ENCODE peak calls at places on chromosomes 3 and 15, in five cellular contexts. A is K562, T is upper lobe of left lung, F is HepG2, N is GM12878. G is an unnamed sample.

GRCh38 chr3:115279939-115280338 is 132.9 kb upstream of the ZBTB20 start:
- ATAC-seq in A (no peak), T (no peak), F (no peak), N (no peak), G (no peak)

GRCh38 chr3:174132006-174132405 is 727.1 kb upstream of the NAALADL2 start:
- ATAC-seq in A (no peak), T (no peak), F (no peak), N (no peak), G (no peak)

GRCh38 chr3:35651888-35652287 is 12.6 kb downstream of the ARPP21 start:
- ATAC-seq in A (no peak), T (no peak), F (no peak), N (no peak), G (no peak)

GRCh38 chr3:184872200-184872599 is 60.2 kb downstream of the VPS8 start:
- ATAC-seq in A (no peak), T (no peak), F (no peak), N (no peak), G (no peak)

GRCh38 chr3:16917256-16917935 is 32.6 kb downstream of the PLCL2 start:
- ATAC-seq in A (no peak), T (no peak), F (no peak), N (peak), G (no peak)

GRCh38 chr3:4410174-4410573 is 56.9 kb downstream of the SUMF1 start:
- ATAC-seq in A (no peak), T (no peak), F (no peak), N (peak), G (no peak)

GRCh38 chr3:158713094-158713499 is 19.2 kb downstream of the RARRES1 start:
- ATAC-seq in A (peak), T (peak), F (no peak), N (no peak), G (peak)

GRCh38 chr3:197468866-197469382 is 86.8 kb downstream of the BDH1 start:
- ATAC-seq in A (no peak), T (no peak), F (peak), N (no peak), G (no peak)

GRCh38 chr15:39215006-39215405 is 365.9 kb upstream of the THBS1 start:
- ATAC-seq in A (no peak), T (no peak), F (no peak), N (no peak), G (no peak)

GRCh38 chr15:39216816-39217215 is 364.1 kb upstream of the THBS1 start:
- ATAC-seq in A (no peak), T (no peak), F (no peak), N (no peak), G (no peak)

GRCh38 chr15:39209548-39210211 is 371.2 kb upstream of the THBS1 start:
- ATAC-seq in A (no peak), T (no peak), F (peak), N (no peak), G (no peak)

GRCh38 chr15:39211108-39211979 is 369.5 kb upstream of the THBS1 start:
- ATAC-seq in A (no peak), T (no peak), F (peak), N (no peak), G (no peak)

DNA sequence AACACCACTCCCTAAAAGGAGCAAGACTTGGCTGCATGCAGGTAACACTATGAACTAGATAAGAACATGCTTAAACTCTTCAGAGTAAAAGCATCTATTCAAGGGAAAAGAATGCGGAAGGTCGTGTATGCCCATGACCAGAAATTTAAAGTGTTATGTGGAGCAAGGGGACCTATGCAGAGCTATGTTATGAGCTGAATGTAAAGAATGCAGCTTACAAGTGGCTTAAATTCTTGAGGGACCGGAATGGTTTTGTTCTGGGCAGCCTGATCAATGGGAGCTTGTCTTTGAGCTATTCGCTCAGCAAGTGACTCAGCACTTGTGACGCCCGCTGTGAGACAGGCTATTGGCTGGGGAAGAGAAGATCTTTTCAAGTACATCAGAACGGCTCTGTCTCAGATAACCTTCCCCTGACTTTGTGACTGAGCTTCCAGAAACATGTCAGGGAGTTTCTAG is 367.5 kb upstream of the THBS1 start:
- ATAC-seq in A (peak), T (peak), F (peak), N (no peak), G (peak)
- TF ChIP-seq EP300 in A (no peak), T (no peak), F (peak), N (no peak), G (no peak)

GRCh38 chr3:73621388-73621787 is 3.4 kb downstream of the PDZRN3 start:
- ATAC-seq in A (no peak), T (no peak), F (no peak), N (no peak), G (peak)
- TF ChIP-seq POLR2AphosphoS5 in A (no peak), T (no peak), F (no peak), N (no peak), G (peak)

DNA sequence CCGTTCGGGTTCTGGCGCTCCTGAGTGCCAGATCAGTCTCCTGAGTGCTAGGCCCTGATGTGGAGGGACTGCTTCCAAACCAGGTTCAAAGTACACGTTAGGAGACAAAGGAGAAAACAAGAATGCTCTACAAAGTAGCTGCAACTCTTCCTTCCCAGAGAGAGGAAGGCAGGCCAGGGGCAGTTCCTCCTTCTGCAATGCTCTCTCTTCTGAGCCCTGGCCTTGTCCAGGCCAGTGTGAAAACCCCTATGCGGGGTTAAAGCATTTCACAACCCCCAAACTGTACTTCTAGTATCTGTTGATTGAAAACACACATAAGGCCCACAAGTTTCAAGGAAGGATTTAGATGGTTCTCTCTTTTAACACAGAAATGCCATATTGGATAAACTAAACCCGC is 9.7 kb upstream of the CALML4 start:
- ATAC-seq in A (no peak), T (no peak), F (no peak), N (no peak), G (no peak)
- H3K4me3 ChIP-seq in A (no peak), T (no peak), F (no peak), N (no peak), G (no peak)

GRCh38 chr3:12345141-12345561 is 56.3 kb downstream of the PPARG start:
- ATAC-seq in A (no peak), T (no peak), F (no peak), N (no peak), G (no peak)
- TF ChIP-seq EP300 in A (no peak), T (no peak), F (no peak), N (no peak), G (no peak)

DNA sequence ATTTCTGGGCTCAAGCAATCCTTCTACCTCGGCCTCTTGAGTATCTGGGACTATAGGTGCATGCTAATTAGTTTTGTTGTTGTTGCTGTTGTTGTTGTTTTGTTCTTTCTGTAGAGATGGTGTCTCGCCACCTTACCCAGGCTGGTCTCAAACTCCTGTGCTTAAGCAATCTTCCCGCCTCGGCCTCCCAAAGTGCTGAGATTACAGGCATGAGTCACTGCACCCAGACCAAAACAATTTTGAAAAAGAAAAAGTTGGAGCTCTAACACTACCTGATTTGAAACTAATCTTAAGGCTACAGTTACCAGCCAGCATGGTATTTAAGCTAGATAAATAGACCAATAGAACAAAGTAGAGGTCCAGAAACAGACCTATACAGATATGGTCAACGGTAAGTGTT is 29.8 kb downstream of the KPNA1 start:
- ATAC-seq in A (peak), T (no peak), F (no peak), N (no peak), G (no peak)
- TF ChIP-seq POLR2AphosphoS5 in A (no peak), T (no peak), F (no peak), N (no peak), G (no peak)

GRCh38 chr3:119899178-119899511 is 117.2 kb downstream of the NR1I2 start:
- ATAC-seq in A (no peak), T (no peak), F (no peak), N (no peak), G (no peak)
- H3K4me3 ChIP-seq in A (no peak), T (no peak), F (no peak), N (no peak), G (no peak)

GRCh38 chr3:148232409-148232808 is 465.3 kb upstream of the AGTR1 start:
- ATAC-seq in A (no peak), T (no peak), F (no peak), N (no peak), G (no peak)

GRCh38 chr3:148233403-148233802 is 464.3 kb upstream of the AGTR1 start:
- ATAC-seq in A (no peak), T (no peak), F (no peak), N (no peak), G (no peak)

GRCh38 chr3:148229107-148229506 is 468.6 kb upstream of the AGTR1 start:
- ATAC-seq in A (no peak), T (no peak), F (no peak), N (peak), G (no peak)

GRCh38 chr3:148227534-148227933 is 470.2 kb upstream of the AGTR1 start:
- ATAC-seq in A (no peak), T (no peak), F (no peak), N (no peak), G (no peak)

GRCh38 chr3:148230473-148230872 is 467.2 kb upstream of the AGTR1 start:
- ATAC-seq in A (no peak), T (no peak), F (no peak), N (no peak), G (no peak)
- TF ChIP-seq EP300 in A (no peak), T (no peak), F (no peak), N (no peak), G (no peak)

G was measured in gastroesophageal sphincter.